ENCODE peak calls at places on chromosomes 11 and 22, in ten cellular contexts. C is transverse colon, V is gastrocnemius medialis, K is breast epithelium, M is stomach, G is esophagus squamous epithelium, F is A549, S is uterus, Q is spleen, X is tibial nerve. T is an unnamed sample.

GRCh38 chr11:18723991-18724390 is 2.0 kb downstream of the IGSF22 start:
- DNase-seq in K (no peak), V (no peak), S (no peak), Q (no peak), M (no peak), G (no peak), F (no peak), C (no peak), X (no peak), T (no peak)

GRCh38 chr11:119525180-119525854 is 102.3 kb upstream of the THY1 start:
- DNase-seq in K (no peak), F (no peak), G (no peak), Q (peak; percentile 34), V (no peak), M (no peak), S (no peak), C (no peak), X (no peak), T (no peak)

GRCh38 chr22:37139762-37140161 is 10.0 kb downstream of the IL2RB start:
- DNase-seq in S (no peak), Q (no peak), F (no peak), G (no peak), X (no peak), M (no peak), V (no peak), K (no peak), C (no peak), T (no peak)

GRCh38 chr22:40206561-40206960 is 28.8 kb downstream of the TNRC6B start:
- DNase-seq in G (no peak), Q (no peak), M (no peak), S (no peak), F (no peak), X (no peak), V (no peak), C (no peak), K (no peak), T (no peak)

GRCh38 chr11:116730241-116730561 is 42.6 kb downstream of the BUD13 start:
- DNase-seq in V (no peak), C (no peak), S (no peak), X (no peak), G (no peak), K (peak; percentile 33), F (no peak), Q (no peak), M (no peak), T (no peak)

GRCh38 chr11:134068829-134069425 is at the start of gene JAM3:
- DNase-seq in C (peak; percentile 87), S (peak; percentile 95), G (peak; percentile 49), X (peak; percentile 94), V (peak; percentile 79), Q (peak; percentile 98), K (peak; percentile 77), M (peak; percentile 87), F (peak; percentile 74), T (peak; percentile 97)

GRCh38 chr22:23622634-23623033 is 9.5 kb downstream of the DRICH1 start:
- DNase-seq in M (no peak), V (no peak), K (no peak), C (no peak), Q (no peak), X (no peak), F (no peak), S (no peak), G (no peak), T (no peak)

GRCh38 chr11:1233351-1234053 is 10.6 kb downstream of the MUC5B start:
- DNase-seq in M (no peak), C (peak; percentile 81), X (no peak), S (no peak), G (no peak), V (no peak), Q (peak; percentile 56), K (no peak), F (no peak), T (no peak)

GRCh38 chr11:123261345-123262106 is 66.5 kb upstream of the CLMP start:
- DNase-seq in Q (peak; percentile 91), F (peak; percentile 73), V (peak; percentile 59), C (peak; percentile 85), M (peak; percentile 84), X (peak; percentile 65), G (no peak), S (peak; percentile 64), K (peak; percentile 74), T (peak; percentile 72)

GRCh38 chr22:39299829-39300178 is 19.6 kb downstream of the RPL3 start:
- DNase-seq in S (no peak), V (no peak), C (peak; percentile 25), Q (no peak), F (peak; percentile 64), G (no peak), X (no peak), M (no peak), K (no peak), T (peak; percentile 66)

GRCh38 chr11:12523180-12523924 is 146.0 kb downstream of the PARVA start:
- DNase-seq in G (no peak), X (no peak), M (no peak), Q (no peak), F (no peak), S (no peak), C (no peak), V (no peak), K (no peak), T (peak; percentile 48)

GRCh38 chr22:45468872-45469572 is 33.7 kb upstream of the FBLN1 start:
- DNase-seq in M (no peak), K (no peak), Q (no peak), F (no peak), X (no peak), G (no peak), C (no peak), S (peak; percentile 22), V (no peak), T (no peak)
- H3K4me3 ChIP-seq in M (no peak overlapping the region), K (no peak overlapping the region), Q (no peak overlapping the region), F (no peak overlapping the region), X (no peak overlapping the region), G (no peak overlapping the region), C (no peak overlapping the region), S (no peak overlapping the region), V (no peak overlapping the region), T (no peak overlapping the region)

DNA sequence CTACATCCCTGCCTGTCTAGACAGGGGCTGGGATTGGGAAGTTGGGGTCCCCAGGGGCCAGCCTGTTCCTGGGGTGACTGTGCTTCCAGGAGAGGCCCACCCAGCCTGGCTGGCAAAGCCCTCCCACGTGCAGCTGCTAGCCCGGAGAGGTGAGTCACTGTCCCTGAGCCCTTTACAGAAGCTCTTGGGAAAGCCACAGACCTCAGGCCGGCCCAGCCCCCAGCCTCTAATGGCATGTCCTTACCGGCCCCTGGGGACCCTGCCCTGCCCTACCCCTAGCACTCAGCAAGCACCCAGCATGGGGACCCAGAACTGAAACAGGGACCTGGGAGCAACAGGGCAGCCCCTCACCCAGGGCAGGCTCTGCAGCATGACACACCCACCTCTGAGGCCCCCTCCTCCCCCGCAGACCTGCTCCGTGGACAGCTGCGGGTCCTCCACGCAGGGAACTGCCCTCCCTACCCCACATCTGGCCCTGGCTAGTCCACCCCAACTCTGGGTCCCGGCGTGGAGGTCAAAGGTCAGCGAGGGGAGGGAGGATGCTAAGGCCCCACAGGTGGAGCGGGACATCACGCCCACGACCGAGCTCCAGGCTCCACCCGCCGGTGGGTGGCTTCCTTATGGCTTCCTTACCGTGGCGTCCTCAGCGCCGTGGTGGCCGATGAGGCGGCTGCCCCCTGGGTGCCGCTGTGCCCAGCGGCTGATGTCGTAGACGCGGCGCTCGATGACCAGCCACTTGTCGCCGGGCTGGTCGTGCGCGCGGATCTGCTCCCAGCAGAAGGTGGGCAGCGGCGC is 612 bp downstream of the FADS3 start:
- DNase-seq in M (no peak), C (peak; percentile 38), K (no peak), G (no peak), S (peak; percentile 69), Q (peak; percentile 89), F (peak; percentile 50), X (no peak), V (peak; percentile 84), T (peak; percentile 69)
- TF ChIP-seq POLR2A in M (no peak), C (no peak), K (no peak), G (no peak), S (no peak), Q (no peak), F (no peak), X (no peak), V (peak; percentile 5), T (no peak)

DNA sequence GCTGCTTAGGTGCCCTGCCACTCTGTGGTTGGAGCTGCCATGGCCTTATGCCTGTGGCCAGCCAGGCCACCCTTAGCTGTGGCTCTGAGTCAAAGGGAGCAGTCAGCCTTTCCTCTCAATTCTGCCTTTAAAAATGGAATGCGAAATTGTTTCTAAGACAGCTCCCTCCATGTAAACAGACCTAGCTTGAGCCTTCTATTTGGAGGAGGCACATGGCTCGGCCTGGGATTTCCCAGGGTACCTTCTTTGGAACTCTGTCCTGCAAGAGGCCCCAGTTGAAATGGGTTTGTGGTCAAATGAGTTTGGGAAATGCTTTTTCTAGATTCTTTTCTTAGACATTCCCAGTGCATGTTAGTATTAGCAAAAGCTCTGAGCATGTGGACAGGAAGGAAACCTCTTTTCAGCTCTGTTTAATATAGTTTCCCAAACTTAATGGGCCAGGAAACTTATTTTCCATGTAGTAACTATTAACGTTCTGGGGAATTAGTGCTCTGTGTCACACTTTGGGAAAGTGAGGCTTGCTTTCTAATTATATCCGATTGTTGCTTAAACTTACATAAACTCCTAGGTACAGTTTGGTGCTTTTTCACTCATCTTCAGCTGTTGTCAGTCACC is 7.8 kb downstream of the PHOX2A start:
- DNase-seq in S (no peak), C (no peak), K (no peak), F (no peak), Q (no peak), X (no peak), G (no peak), M (no peak), V (no peak), T (no peak)
- H3K27ac ChIP-seq in S (no peak overlapping the region), C (peak overlapping the region; percentile 15), K (no peak overlapping the region), F (no peak overlapping the region), Q (no peak overlapping the region), X (no peak overlapping the region), G (no peak overlapping the region), M (no peak overlapping the region), V (no peak overlapping the region), T (no peak overlapping the region)

DNA sequence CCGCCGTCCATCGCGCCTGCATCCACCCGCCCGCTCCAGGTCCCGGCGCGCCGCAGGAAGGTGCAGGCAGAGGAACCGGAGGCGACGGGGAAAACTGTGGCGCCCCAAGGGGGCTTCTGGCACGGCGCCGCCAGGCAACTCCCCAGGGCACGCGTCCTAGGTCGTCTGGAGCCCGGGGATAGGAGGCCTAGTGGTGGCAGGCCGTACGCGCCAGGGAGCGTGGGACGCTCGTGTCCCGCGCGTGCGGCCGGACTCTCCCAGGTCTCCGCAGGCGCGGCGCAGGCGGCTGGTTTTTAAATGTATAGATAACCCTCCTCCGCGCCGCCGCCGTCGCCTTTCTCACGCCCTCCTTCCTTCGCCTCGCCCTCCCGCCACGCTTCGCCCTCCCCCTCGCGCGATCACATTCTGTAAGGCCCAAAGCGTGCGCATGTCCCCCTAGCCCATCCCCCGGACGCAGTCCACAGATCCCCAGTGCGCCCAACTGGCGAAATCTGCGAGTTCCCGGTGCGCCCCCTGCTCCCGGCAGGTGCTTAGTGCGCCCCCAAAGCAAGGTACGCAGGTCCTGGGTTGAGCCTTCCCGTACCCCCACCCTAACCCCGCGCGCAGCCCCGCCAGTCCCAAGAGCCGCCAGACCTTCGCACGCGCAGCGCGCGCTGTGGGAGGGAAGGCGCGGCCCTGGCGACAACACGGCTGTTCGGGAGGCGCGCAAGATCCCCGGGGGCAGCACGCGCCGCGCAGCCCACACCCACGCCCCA is at the start of gene ASCL2:
- DNase-seq in C (no peak), G (no peak), V (no peak), S (no peak), Q (peak; percentile 78), M (peak; percentile 25), F (no peak), X (no peak), K (peak; percentile 44), T (no peak)
- H3K4me3 ChIP-seq in C (peak within 1 kb of the TSS; percentile 44), G (peak within 1 kb of the TSS; percentile 62), V (peak within 1 kb of the TSS; percentile 37), S (peak within 1 kb of the TSS; percentile 24), Q (peak within 1 kb of the TSS; percentile 50), M (peak within 1 kb of the TSS; percentile 57), F (peak within 1 kb of the TSS; percentile 52), X (peak within 1 kb of the TSS; percentile 58), K (peak within 1 kb of the TSS; percentile 64), T (peak within 1 kb of the TSS; percentile 44)

T was measured in heart left ventricle.